ENCODE peak calls at places on chromosomes 2 and 18, in eight cellular contexts. One of them, this sample, is unnamed.

GRCh38 chr2:190755796-190756415 is 107.0 kb downstream of the NAB1 start:
- DNase-seq in choroid plexus epithelial cell: no peak
- DNase-seq in cardiac fibroblast: peak; percentile 34
- DNase-seq in IMR-90: peak; percentile 70
- DNase-seq in CD8-positive, alpha-beta memory T cell: no peak
- DNase-seq in trophoblast cell: no peak
- DNase-seq in AG04450: peak; percentile 8
- DNase-seq in mammary epithelial cell: no peak
- DNase-seq in this sample: no peak

GRCh38 chr2:185640588-185640987 is 98.0 kb upstream of the FSIP2 start:
- DNase-seq in choroid plexus epithelial cell: no peak
- DNase-seq in cardiac fibroblast: no peak
- DNase-seq in IMR-90: no peak
- DNase-seq in CD8-positive, alpha-beta memory T cell: no peak
- DNase-seq in trophoblast cell: no peak
- DNase-seq in AG04450: no peak
- DNase-seq in mammary epithelial cell: no peak
- DNase-seq in this sample: no peak

GRCh38 chr2:198314559-198315153 is 510.3 kb downstream of the PLCL1 start:
- DNase-seq in choroid plexus epithelial cell: peak; percentile 84
- DNase-seq in cardiac fibroblast: peak; percentile 79
- DNase-seq in IMR-90: peak; percentile 65
- DNase-seq in CD8-positive, alpha-beta memory T cell: peak; percentile 25
- DNase-seq in trophoblast cell: peak; percentile 77
- DNase-seq in AG04450: peak; percentile 18
- DNase-seq in mammary epithelial cell: peak; percentile 49
- DNase-seq in this sample: no peak

GRCh38 chr2:38421274-38422056 is 44.4 kb upstream of the ATL2 start:
- DNase-seq in choroid plexus epithelial cell: no peak
- DNase-seq in cardiac fibroblast: no peak
- DNase-seq in IMR-90: no peak
- DNase-seq in CD8-positive, alpha-beta memory T cell: no peak
- DNase-seq in trophoblast cell: peak; percentile 32
- DNase-seq in AG04450: no peak
- DNase-seq in mammary epithelial cell: no peak
- DNase-seq in this sample: no peak

GRCh38 chr2:160836755-160837154 is 323.5 kb upstream of the TANK start:
- DNase-seq in choroid plexus epithelial cell: peak; percentile 94
- DNase-seq in cardiac fibroblast: peak; percentile 80
- DNase-seq in IMR-90: peak; percentile 96
- DNase-seq in CD8-positive, alpha-beta memory T cell: no peak
- DNase-seq in trophoblast cell: peak; percentile 73
- DNase-seq in AG04450: peak; percentile 90
- DNase-seq in mammary epithelial cell: peak; percentile 77
- DNase-seq in this sample: no peak

GRCh38 chr2:182915369-182916326 is 49.2 kb upstream of the FRZB start:
- DNase-seq in choroid plexus epithelial cell: peak; percentile 94
- DNase-seq in cardiac fibroblast: peak; percentile 83
- DNase-seq in IMR-90: peak; percentile 95
- DNase-seq in CD8-positive, alpha-beta memory T cell: no peak
- DNase-seq in trophoblast cell: peak; percentile 55
- DNase-seq in AG04450: peak; percentile 59
- DNase-seq in mammary epithelial cell: peak; percentile 60
- DNase-seq in this sample: no peak

GRCh38 chr2:239163306-239164070 is 237.3 kb downstream of the HDAC4 start:
- DNase-seq in choroid plexus epithelial cell: no peak
- DNase-seq in cardiac fibroblast: no peak
- DNase-seq in IMR-90: no peak
- DNase-seq in CD8-positive, alpha-beta memory T cell: no peak
- DNase-seq in trophoblast cell: no peak
- DNase-seq in AG04450: no peak
- DNase-seq in mammary epithelial cell: no peak
- DNase-seq in this sample: no peak

GRCh38 chr18:34913837-34914755 is 127.1 kb upstream of the MAPRE2 start:
- DNase-seq in choroid plexus epithelial cell: peak; percentile 97
- DNase-seq in cardiac fibroblast: peak; percentile 47
- DNase-seq in IMR-90: peak; percentile 72
- DNase-seq in CD8-positive, alpha-beta memory T cell: no peak
- DNase-seq in trophoblast cell: peak; percentile 47
- DNase-seq in AG04450: peak; percentile 61
- DNase-seq in mammary epithelial cell: no peak
- DNase-seq in this sample: no peak

GRCh38 chr2:224638338-224638823 is 53.2 kb upstream of the CUL3 start:
- DNase-seq in choroid plexus epithelial cell: no peak
- DNase-seq in cardiac fibroblast: no peak
- DNase-seq in IMR-90: no peak
- DNase-seq in CD8-positive, alpha-beta memory T cell: no peak
- DNase-seq in trophoblast cell: no peak
- DNase-seq in AG04450: no peak
- DNase-seq in mammary epithelial cell: no peak
- DNase-seq in this sample: peak; percentile 74

GRCh38 chr2:222903234-222904220 is 42.7 kb downstream of the ACSL3 start:
- DNase-seq in choroid plexus epithelial cell: peak; percentile 84
- DNase-seq in cardiac fibroblast: peak; percentile 77
- DNase-seq in IMR-90: peak; percentile 73
- DNase-seq in CD8-positive, alpha-beta memory T cell: peak; percentile 39
- DNase-seq in trophoblast cell: peak; percentile 75
- DNase-seq in AG04450: no peak
- DNase-seq in mammary epithelial cell: peak; percentile 37
- DNase-seq in this sample: peak; percentile 52

GRCh38 chr2:136117909-136118818 is at the start of gene CXCR4:
- DNase-seq in choroid plexus epithelial cell: peak; percentile 19
- DNase-seq in cardiac fibroblast: peak; percentile 26
- DNase-seq in IMR-90: peak; percentile 2
- DNase-seq in CD8-positive, alpha-beta memory T cell: peak; percentile 90
- DNase-seq in trophoblast cell: peak; percentile 89
- DNase-seq in AG04450: no peak
- DNase-seq in mammary epithelial cell: peak; percentile 21
- DNase-seq in this sample: peak; percentile 72

GRCh38 chr2:63977904-63978303 is 41.3 kb downstream of the VPS54 start:
- DNase-seq in choroid plexus epithelial cell: no peak
- DNase-seq in cardiac fibroblast: no peak
- DNase-seq in IMR-90: no peak
- DNase-seq in CD8-positive, alpha-beta memory T cell: no peak
- DNase-seq in trophoblast cell: no peak
- DNase-seq in AG04450: no peak
- DNase-seq in mammary epithelial cell: no peak
- DNase-seq in this sample: no peak

DNA sequence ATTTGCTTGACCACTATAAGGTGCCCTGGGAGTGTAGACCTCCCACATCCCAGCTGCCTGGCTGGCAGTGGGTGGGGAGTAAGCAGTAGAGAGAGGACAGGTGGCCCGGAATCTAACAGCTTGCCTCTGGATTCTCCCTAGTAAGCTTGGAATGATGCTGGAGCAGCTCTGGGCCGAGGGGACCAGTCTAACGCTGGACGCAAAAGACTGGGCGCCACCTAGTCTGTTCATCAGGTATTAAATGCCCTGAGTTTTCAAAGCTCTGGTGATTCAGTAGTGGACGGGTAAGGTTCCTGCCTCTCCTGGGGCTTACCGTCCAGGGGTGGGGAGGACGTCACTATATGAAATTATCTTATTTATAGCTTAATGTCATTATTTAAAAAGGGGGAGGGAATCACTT is 648 bp upstream of the LYPD6B start:
- DNase-seq in choroid plexus epithelial cell: no peak
- DNase-seq in cardiac fibroblast: no peak
- DNase-seq in IMR-90: no peak
- DNase-seq in CD8-positive, alpha-beta memory T cell: no peak
- DNase-seq in trophoblast cell: no peak
- DNase-seq in AG04450: no peak
- DNase-seq in mammary epithelial cell: peak; percentile 15
- DNase-seq in this sample: no peak
- H3K4me3 ChIP-seq in choroid plexus epithelial cell: no peak overlapping the region
- H3K4me3 ChIP-seq in cardiac fibroblast: no peak overlapping the region
- H3K4me3 ChIP-seq in IMR-90: no peak overlapping the region
- H3K4me3 ChIP-seq in CD8-positive, alpha-beta memory T cell: no peak overlapping the region
- H3K4me3 ChIP-seq in trophoblast cell: no peak overlapping the region
- H3K4me3 ChIP-seq in AG04450: no peak overlapping the region
- H3K4me3 ChIP-seq in mammary epithelial cell: peak overlapping the region; percentile 42
- H3K4me3 ChIP-seq in this sample: peak overlapping the region; percentile 53

DNA sequence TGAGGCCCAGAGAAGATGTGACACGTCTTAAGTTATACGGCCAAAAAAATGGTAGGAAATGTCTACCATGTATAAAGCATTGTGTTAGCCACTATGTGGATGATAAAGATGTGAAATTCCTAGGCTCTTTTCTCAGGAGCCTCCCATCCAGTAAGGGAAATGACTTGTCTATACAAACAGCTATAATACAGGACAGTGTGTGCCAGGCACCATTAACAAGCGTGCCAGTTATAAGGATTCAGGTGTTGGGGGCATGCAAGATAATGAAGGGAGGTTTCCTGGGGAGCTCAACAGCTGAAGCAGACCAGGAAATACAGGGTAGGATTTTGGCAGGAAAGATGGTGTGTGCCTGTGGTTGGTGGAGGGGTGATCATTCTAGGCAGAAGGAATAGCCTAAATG is 37.6 kb downstream of the ALPK2 start:
- DNase-seq in choroid plexus epithelial cell: no peak
- DNase-seq in cardiac fibroblast: no peak
- DNase-seq in IMR-90: no peak
- DNase-seq in CD8-positive, alpha-beta memory T cell: no peak
- DNase-seq in trophoblast cell: no peak
- DNase-seq in AG04450: no peak
- DNase-seq in mammary epithelial cell: no peak
- DNase-seq in this sample: no peak
- H3K4me3 ChIP-seq in choroid plexus epithelial cell: no peak overlapping the region
- H3K4me3 ChIP-seq in cardiac fibroblast: no peak overlapping the region
- H3K4me3 ChIP-seq in IMR-90: no peak overlapping the region
- H3K4me3 ChIP-seq in CD8-positive, alpha-beta memory T cell: no peak overlapping the region
- H3K4me3 ChIP-seq in trophoblast cell: no peak overlapping the region
- H3K4me3 ChIP-seq in AG04450: no peak overlapping the region
- H3K4me3 ChIP-seq in mammary epithelial cell: no peak overlapping the region
- H3K4me3 ChIP-seq in this sample: no peak overlapping the region

DNA sequence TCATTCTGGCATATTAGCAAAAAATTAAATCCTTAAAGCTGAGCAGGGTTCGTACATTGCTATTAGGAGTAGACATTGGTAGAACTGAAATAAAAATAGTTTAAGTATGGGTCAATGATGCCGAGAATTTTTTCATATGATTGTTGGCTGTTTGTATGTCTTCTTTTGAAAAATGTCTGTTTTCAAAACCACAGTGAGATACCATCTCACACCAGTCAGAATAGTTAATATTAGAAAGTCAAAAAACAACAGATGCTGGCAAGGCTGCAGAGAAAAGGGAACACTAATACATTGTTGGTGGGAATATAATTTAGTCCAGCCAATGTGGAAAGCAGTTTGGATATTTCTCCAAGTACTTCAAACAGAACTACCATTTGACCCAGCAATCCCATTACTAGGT is 410.8 kb upstream of the TRIB2 start:
- DNase-seq in choroid plexus epithelial cell: no peak
- DNase-seq in cardiac fibroblast: no peak
- DNase-seq in IMR-90: no peak
- DNase-seq in CD8-positive, alpha-beta memory T cell: no peak
- DNase-seq in trophoblast cell: no peak
- DNase-seq in AG04450: no peak
- DNase-seq in mammary epithelial cell: no peak
- DNase-seq in this sample: no peak
- H3K4me3 ChIP-seq in choroid plexus epithelial cell: no peak overlapping the region
- H3K4me3 ChIP-seq in cardiac fibroblast: no peak overlapping the region
- H3K4me3 ChIP-seq in IMR-90: no peak overlapping the region
- H3K4me3 ChIP-seq in CD8-positive, alpha-beta memory T cell: no peak overlapping the region
- H3K4me3 ChIP-seq in trophoblast cell: no peak overlapping the region
- H3K4me3 ChIP-seq in AG04450: no peak overlapping the region
- H3K4me3 ChIP-seq in mammary epithelial cell: no peak overlapping the region
- H3K4me3 ChIP-seq in this sample: no peak overlapping the region

GRCh38 chr18:10035306-10035991 is 121.6 kb downstream of the VAPA start:
- DNase-seq in choroid plexus epithelial cell: no peak
- DNase-seq in cardiac fibroblast: peak; percentile 22
- DNase-seq in IMR-90: no peak
- DNase-seq in CD8-positive, alpha-beta memory T cell: no peak
- DNase-seq in trophoblast cell: peak; percentile 83
- DNase-seq in AG04450: no peak
- DNase-seq in mammary epithelial cell: peak; percentile 86
- DNase-seq in this sample: no peak

GRCh38 chr18:10029711-10030110 is 115.9 kb downstream of the VAPA start:
- DNase-seq in choroid plexus epithelial cell: no peak
- DNase-seq in cardiac fibroblast: no peak
- DNase-seq in IMR-90: no peak
- DNase-seq in CD8-positive, alpha-beta memory T cell: no peak
- DNase-seq in trophoblast cell: no peak
- DNase-seq in AG04450: no peak
- DNase-seq in mammary epithelial cell: no peak
- DNase-seq in this sample: no peak

GRCh38 chr18:10030816-10031541 is 117.2 kb downstream of the VAPA start:
- DNase-seq in choroid plexus epithelial cell: no peak
- DNase-seq in cardiac fibroblast: no peak
- DNase-seq in IMR-90: no peak
- DNase-seq in CD8-positive, alpha-beta memory T cell: no peak
- DNase-seq in trophoblast cell: no peak
- DNase-seq in AG04450: no peak
- DNase-seq in mammary epithelial cell: no peak
- DNase-seq in this sample: no peak

GRCh38 chr18:10033038-10033437 is 119.2 kb downstream of the VAPA start:
- DNase-seq in choroid plexus epithelial cell: no peak
- DNase-seq in cardiac fibroblast: no peak
- DNase-seq in IMR-90: no peak
- DNase-seq in CD8-positive, alpha-beta memory T cell: no peak
- DNase-seq in trophoblast cell: no peak
- DNase-seq in AG04450: no peak
- DNase-seq in mammary epithelial cell: no peak
- DNase-seq in this sample: no peak

GRCh38 chr18:10032331-10032979 is 118.6 kb downstream of the VAPA start:
- DNase-seq in choroid plexus epithelial cell: no peak
- DNase-seq in cardiac fibroblast: no peak
- DNase-seq in IMR-90: no peak
- DNase-seq in CD8-positive, alpha-beta memory T cell: peak; percentile 72
- DNase-seq in trophoblast cell: no peak
- DNase-seq in AG04450: no peak
- DNase-seq in mammary epithelial cell: no peak
- DNase-seq in this sample: peak; percentile 52
- H3K4me3 ChIP-seq in choroid plexus epithelial cell: peak overlapping the region; percentile 33
- H3K4me3 ChIP-seq in cardiac fibroblast: no peak overlapping the region
- H3K4me3 ChIP-seq in IMR-90: no peak overlapping the region
- H3K4me3 ChIP-seq in CD8-positive, alpha-beta memory T cell: no peak overlapping the region
- H3K4me3 ChIP-seq in trophoblast cell: no peak overlapping the region
- H3K4me3 ChIP-seq in AG04450: no peak overlapping the region
- H3K4me3 ChIP-seq in mammary epithelial cell: no peak overlapping the region
- H3K4me3 ChIP-seq in this sample: peak overlapping the region; percentile 50

DNA sequence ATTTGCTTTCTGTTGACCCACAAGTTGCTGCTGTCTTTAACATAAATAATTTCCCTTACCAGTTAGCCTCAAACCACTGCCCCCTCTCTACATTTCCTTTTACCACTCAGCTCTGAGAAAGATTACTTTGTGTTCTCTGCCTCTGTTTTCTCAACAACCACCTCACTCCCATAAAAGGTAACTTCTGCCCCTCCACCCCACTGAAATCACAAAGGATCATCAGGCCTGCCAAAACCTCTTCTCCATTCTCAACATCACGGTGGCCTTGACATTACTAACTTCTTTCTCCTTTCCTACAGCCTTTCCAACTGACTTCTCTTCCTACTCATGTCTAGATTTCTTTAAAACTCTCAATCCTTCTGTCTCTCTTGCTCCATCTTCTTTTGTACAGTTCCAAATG is 10.1 kb downstream of the ACADL start:
- DNase-seq in choroid plexus epithelial cell: no peak
- DNase-seq in cardiac fibroblast: no peak
- DNase-seq in IMR-90: no peak
- DNase-seq in CD8-positive, alpha-beta memory T cell: no peak
- DNase-seq in trophoblast cell: no peak
- DNase-seq in AG04450: no peak
- DNase-seq in mammary epithelial cell: no peak
- DNase-seq in this sample: no peak
- H3K4me3 ChIP-seq in choroid plexus epithelial cell: no peak overlapping the region
- H3K4me3 ChIP-seq in cardiac fibroblast: no peak overlapping the region
- H3K4me3 ChIP-seq in IMR-90: no peak overlapping the region
- H3K4me3 ChIP-seq in CD8-positive, alpha-beta memory T cell: no peak overlapping the region
- H3K4me3 ChIP-seq in trophoblast cell: no peak overlapping the region
- H3K4me3 ChIP-seq in AG04450: no peak overlapping the region
- H3K4me3 ChIP-seq in mammary epithelial cell: no peak overlapping the region
- H3K4me3 ChIP-seq in this sample: no peak overlapping the region